ENCODE peak calls at places on chromosomes 11 and 22, in five cellular contexts. One of them, this sample, is unnamed.
A peak's percentile ranks its signal among the peaks of the same experiment; 100 is the strongest.

GRCh38 chr11:123235117-123235686 is 40.2 kb upstream of the CLMP start:
- DNase-seq in A549: peak; percentile 27
- DNase-seq in WERI-Rb-1: peak; percentile 49
- DNase-seq in breast epithelium: no peak
- DNase-seq in astrocyte of the spinal cord: no peak
- DNase-seq in this sample: peak; percentile 69

GRCh38 chr11:44950625-44951472 is at the start of gene TP53I11:
- DNase-seq in A549: peak; percentile 53
- DNase-seq in WERI-Rb-1: peak; percentile 92
- DNase-seq in breast epithelium: peak; percentile 54
- DNase-seq in astrocyte of the spinal cord: no peak
- DNase-seq in this sample: peak; percentile 36

GRCh38 chr11:119652907-119653659 is 75.9 kb downstream of the NECTIN1 start:
- DNase-seq in A549: no peak
- DNase-seq in WERI-Rb-1: no peak
- DNase-seq in breast epithelium: no peak
- DNase-seq in astrocyte of the spinal cord: no peak
- DNase-seq in this sample: no peak

GRCh38 chr11:103608566-103608965 is 427.9 kb upstream of the DDI1 start:
- DNase-seq in A549: no peak
- DNase-seq in WERI-Rb-1: no peak
- DNase-seq in breast epithelium: no peak
- DNase-seq in astrocyte of the spinal cord: peak; percentile 36
- DNase-seq in this sample: no peak

GRCh38 chr11:113351061-113351460 is 36.5 kb upstream of the ANKK1 start:
- DNase-seq in A549: no peak
- DNase-seq in WERI-Rb-1: no peak
- DNase-seq in breast epithelium: no peak
- DNase-seq in astrocyte of the spinal cord: no peak
- DNase-seq in this sample: no peak

GRCh38 chr22:23386245-23386631 is 193.9 kb downstream of the IGLL1 start:
- DNase-seq in A549: no peak
- DNase-seq in WERI-Rb-1: no peak
- DNase-seq in breast epithelium: no peak
- DNase-seq in astrocyte of the spinal cord: no peak
- DNase-seq in this sample: no peak

GRCh38 chr11:67262731-67263675 is 3.3 kb upstream of the GRK2 start:
- DNase-seq in A549: peak; percentile 98
- DNase-seq in WERI-Rb-1: peak; percentile 86
- DNase-seq in breast epithelium: peak; percentile 73
- DNase-seq in astrocyte of the spinal cord: peak; percentile 68
- DNase-seq in this sample: peak; percentile 91

GRCh38 chr11:82229346-82229745 is 504.3 kb downstream of the FAM181B start:
- DNase-seq in A549: no peak
- DNase-seq in WERI-Rb-1: no peak
- DNase-seq in breast epithelium: no peak
- DNase-seq in astrocyte of the spinal cord: peak; percentile 33
- DNase-seq in this sample: no peak

GRCh38 chr22:30301995-30302809 is 12.9 kb upstream of the CASTOR1 start:
- DNase-seq in A549: no peak
- DNase-seq in WERI-Rb-1: no peak
- DNase-seq in breast epithelium: peak; percentile 58
- DNase-seq in astrocyte of the spinal cord: peak; percentile 75
- DNase-seq in this sample: no peak

GRCh38 chr22:45980776-45981175 is 3.8 kb upstream of the WNT7B start:
- DNase-seq in A549: no peak
- DNase-seq in WERI-Rb-1: no peak
- DNase-seq in breast epithelium: no peak
- DNase-seq in astrocyte of the spinal cord: no peak
- DNase-seq in this sample: no peak

GRCh38 chr11:65112551-65113360 is 1.1 kb downstream of the TM7SF2 start:
- DNase-seq in A549: peak; percentile 64
- DNase-seq in WERI-Rb-1: peak; percentile 72
- DNase-seq in breast epithelium: no peak
- DNase-seq in astrocyte of the spinal cord: peak; percentile 33
- DNase-seq in this sample: peak; percentile 80

GRCh38 chr11:95512682-95513081 is 276.9 kb downstream of the FAM76B start:
- DNase-seq in A549: peak; percentile 7
- DNase-seq in WERI-Rb-1: no peak
- DNase-seq in breast epithelium: peak; percentile 68
- DNase-seq in astrocyte of the spinal cord: peak; percentile 83
- DNase-seq in this sample: no peak

GRCh38 chr22:30351226-30351625 is 5.5 kb downstream of the SF3A1 start:
- DNase-seq in A549: no peak
- DNase-seq in WERI-Rb-1: no peak
- DNase-seq in breast epithelium: no peak
- DNase-seq in astrocyte of the spinal cord: no peak
- DNase-seq in this sample: no peak

GRCh38 chr22:36340621-36341020 is 47.1 kb downstream of the MYH9 start:
- DNase-seq in A549: no peak
- DNase-seq in WERI-Rb-1: peak; percentile 19
- DNase-seq in breast epithelium: no peak
- DNase-seq in astrocyte of the spinal cord: no peak
- DNase-seq in this sample: no peak

GRCh38 chr11:61724437-61724836 is 28.0 kb upstream of the MYRF start:
- DNase-seq in A549: no peak
- DNase-seq in WERI-Rb-1: no peak
- DNase-seq in breast epithelium: no peak
- DNase-seq in astrocyte of the spinal cord: no peak
- DNase-seq in this sample: no peak

GRCh38 chr11:124285610-124286344 is 28.0 kb downstream of the OR8D1 start:
- DNase-seq in A549: no peak
- DNase-seq in WERI-Rb-1: no peak
- DNase-seq in breast epithelium: no peak
- DNase-seq in astrocyte of the spinal cord: peak; percentile 82
- DNase-seq in this sample: no peak

DNA sequence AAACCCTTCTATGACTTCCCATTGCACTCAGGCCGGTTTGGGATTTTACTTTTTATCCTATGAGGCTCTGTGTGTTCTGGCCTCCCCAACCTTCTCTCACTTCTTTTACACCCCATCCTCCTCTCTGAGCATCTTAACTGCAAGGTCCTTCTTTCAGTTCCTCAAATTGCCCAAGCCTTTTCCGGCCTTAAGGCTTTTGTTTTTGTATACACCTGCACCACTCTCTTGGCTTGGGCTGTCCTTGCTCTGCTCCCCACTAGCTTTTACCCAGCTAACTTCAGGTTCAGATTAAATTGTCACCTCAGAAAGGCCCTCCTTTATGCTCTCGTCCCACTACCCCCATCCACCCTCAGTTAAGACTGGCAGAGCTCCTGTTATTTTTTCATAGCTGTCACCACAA is 55.5 kb downstream of the FAM83F start:
- DNase-seq in A549: no peak
- DNase-seq in WERI-Rb-1: no peak
- DNase-seq in breast epithelium: no peak
- DNase-seq in astrocyte of the spinal cord: no peak
- DNase-seq in this sample: no peak
- H3K4me3 ChIP-seq in A549: no peak overlapping the region
- H3K4me3 ChIP-seq in WERI-Rb-1: no peak overlapping the region
- H3K4me3 ChIP-seq in breast epithelium: no peak overlapping the region
- H3K4me3 ChIP-seq in astrocyte of the spinal cord: no peak overlapping the region
- H3K4me3 ChIP-seq in this sample: no peak overlapping the region

DNA sequence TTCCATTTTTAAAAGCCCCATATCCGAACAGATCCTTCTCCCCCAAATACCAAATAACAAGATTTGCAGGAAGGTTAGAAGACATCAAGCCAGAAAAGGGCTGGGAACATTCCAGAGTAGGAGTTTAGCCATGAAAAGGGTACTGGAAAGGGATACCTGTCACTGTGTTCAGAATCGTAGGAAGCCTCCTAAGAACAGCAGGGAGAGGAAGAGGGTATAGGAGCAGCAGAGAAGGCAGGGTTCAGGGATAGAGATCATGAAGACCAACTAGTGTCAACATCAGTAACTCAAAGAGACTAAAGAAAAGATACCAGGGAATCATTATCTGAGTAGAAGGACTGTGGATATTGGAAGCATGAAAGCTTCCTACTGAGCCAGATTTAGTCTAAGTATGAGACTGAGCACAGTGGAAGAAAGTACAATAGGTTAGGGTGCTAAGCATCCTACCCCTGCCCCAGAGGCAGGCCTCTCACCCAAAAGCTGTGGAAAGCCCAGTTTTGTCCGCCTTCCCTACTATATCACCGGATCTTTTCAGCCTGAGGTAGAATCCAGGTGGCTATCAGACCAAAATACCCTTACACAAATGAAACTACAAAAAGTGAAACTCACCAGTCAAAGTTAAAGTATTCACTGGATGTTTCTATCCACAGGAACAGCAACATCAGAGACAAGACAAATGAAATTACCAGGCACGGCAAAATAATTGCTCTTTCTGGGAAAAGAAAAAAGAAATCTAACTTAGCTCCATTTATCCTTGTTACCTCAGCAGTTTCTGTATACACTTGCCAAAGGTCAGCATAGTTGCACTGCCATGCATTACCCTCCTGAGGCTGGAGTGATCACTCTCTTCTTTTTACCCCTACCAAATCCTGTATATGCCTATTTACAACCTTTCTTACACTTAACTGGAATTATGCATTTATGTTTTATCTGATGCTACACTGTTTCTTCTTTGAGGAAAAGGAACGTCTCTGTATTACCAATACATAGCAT is 16.7 kb downstream of the GDPD4 start:
- DNase-seq in A549: no peak
- DNase-seq in WERI-Rb-1: no peak
- DNase-seq in breast epithelium: no peak
- DNase-seq in astrocyte of the spinal cord: no peak
- DNase-seq in this sample: no peak
- H3K4me3 ChIP-seq in A549: no peak overlapping the region
- H3K4me3 ChIP-seq in WERI-Rb-1: no peak overlapping the region
- H3K4me3 ChIP-seq in breast epithelium: no peak overlapping the region
- H3K4me3 ChIP-seq in astrocyte of the spinal cord: no peak overlapping the region
- H3K4me3 ChIP-seq in this sample: no peak overlapping the region

GRCh38 chr11:118434553-118435232 is 1.6 kb upstream of the KMT2A start:
- DNase-seq in A549: no peak
- DNase-seq in WERI-Rb-1: peak; percentile 64
- DNase-seq in breast epithelium: no peak
- DNase-seq in astrocyte of the spinal cord: peak; percentile 36
- DNase-seq in this sample: peak; percentile 31

GRCh38 chr11:118435233-118435892 is 929 bp upstream of the KMT2A start:
- DNase-seq in A549: peak; percentile 29
- DNase-seq in WERI-Rb-1: peak; percentile 97
- DNase-seq in breast epithelium: no peak
- DNase-seq in astrocyte of the spinal cord: peak; percentile 52
- DNase-seq in this sample: peak; percentile 98

GRCh38 chr11:118437046-118437735 is 899 bp downstream of the KMT2A start:
- DNase-seq in A549: peak; percentile 28
- DNase-seq in WERI-Rb-1: peak; percentile 70
- DNase-seq in breast epithelium: peak; percentile 61
- DNase-seq in astrocyte of the spinal cord: peak; percentile 23
- DNase-seq in this sample: peak; percentile 40

GRCh38 chr11:118436639-118437045 is 350 bp downstream of the KMT2A start:
- DNase-seq in A549: no peak
- DNase-seq in WERI-Rb-1: peak; percentile 18
- DNase-seq in breast epithelium: no peak
- DNase-seq in astrocyte of the spinal cord: no peak
- DNase-seq in this sample: no peak

GRCh38 chr11:118435893-118436624 is at the start of gene KMT2A:
- DNase-seq in A549: peak; percentile 76
- DNase-seq in WERI-Rb-1: peak; percentile 99
- DNase-seq in breast epithelium: peak; percentile 96
- DNase-seq in astrocyte of the spinal cord: peak; percentile 99
- DNase-seq in this sample: peak; percentile 94
- H3K4me3 ChIP-seq in A549: peak within 1 kb of the TSS; percentile 95
- H3K4me3 ChIP-seq in WERI-Rb-1: peak within 1 kb of the TSS; percentile 95
- H3K4me3 ChIP-seq in breast epithelium: peak within 1 kb of the TSS; percentile 85
- H3K4me3 ChIP-seq in astrocyte of the spinal cord: peak within 1 kb of the TSS; percentile 90
- H3K4me3 ChIP-seq in this sample: peak within 1 kb of the TSS; percentile 80

GRCh38 chr11:11821899-11822298 is 19.9 kb upstream of the USP47 start:
- DNase-seq in A549: no peak
- DNase-seq in WERI-Rb-1: no peak
- DNase-seq in breast epithelium: no peak
- DNase-seq in astrocyte of the spinal cord: no peak
- DNase-seq in this sample: no peak

GRCh38 chr11:11817957-11818356 is 23.8 kb upstream of the USP47 start:
- DNase-seq in A549: no peak
- DNase-seq in WERI-Rb-1: no peak
- DNase-seq in breast epithelium: no peak
- DNase-seq in astrocyte of the spinal cord: no peak
- DNase-seq in this sample: no peak

GRCh38 chr11:11816511-11817319 is 25.1 kb upstream of the USP47 start:
- DNase-seq in A549: no peak
- DNase-seq in WERI-Rb-1: no peak
- DNase-seq in breast epithelium: no peak
- DNase-seq in astrocyte of the spinal cord: no peak
- DNase-seq in this sample: no peak

GRCh38 chr11:11814614-11815452 is 26.9 kb upstream of the USP47 start:
- DNase-seq in A549: no peak
- DNase-seq in WERI-Rb-1: no peak
- DNase-seq in breast epithelium: no peak
- DNase-seq in astrocyte of the spinal cord: no peak
- DNase-seq in this sample: no peak

GRCh38 chr11:11818529-11819121 is 23.1 kb upstream of the USP47 start:
- DNase-seq in A549: no peak
- DNase-seq in WERI-Rb-1: no peak
- DNase-seq in breast epithelium: no peak
- DNase-seq in astrocyte of the spinal cord: no peak
- DNase-seq in this sample: no peak
- H3K4me3 ChIP-seq in A549: no peak overlapping the region
- H3K4me3 ChIP-seq in WERI-Rb-1: no peak overlapping the region
- H3K4me3 ChIP-seq in breast epithelium: no peak overlapping the region
- H3K4me3 ChIP-seq in astrocyte of the spinal cord: no peak overlapping the region
- H3K4me3 ChIP-seq in this sample: no peak overlapping the region

GRCh38 chr11:111913997-111914396 is 1.5 kb downstream of the HSPB2 start:
- DNase-seq in A549: no peak
- DNase-seq in WERI-Rb-1: no peak
- DNase-seq in breast epithelium: peak; percentile 80
- DNase-seq in astrocyte of the spinal cord: peak; percentile 57
- DNase-seq in this sample: no peak
- H3K4me3 ChIP-seq in A549: no peak overlapping the region
- H3K4me3 ChIP-seq in WERI-Rb-1: no peak overlapping the region
- H3K4me3 ChIP-seq in breast epithelium: peak overlapping the region; percentile 63
- H3K4me3 ChIP-seq in astrocyte of the spinal cord: no peak overlapping the region
- H3K4me3 ChIP-seq in this sample: no peak overlapping the region

DNA sequence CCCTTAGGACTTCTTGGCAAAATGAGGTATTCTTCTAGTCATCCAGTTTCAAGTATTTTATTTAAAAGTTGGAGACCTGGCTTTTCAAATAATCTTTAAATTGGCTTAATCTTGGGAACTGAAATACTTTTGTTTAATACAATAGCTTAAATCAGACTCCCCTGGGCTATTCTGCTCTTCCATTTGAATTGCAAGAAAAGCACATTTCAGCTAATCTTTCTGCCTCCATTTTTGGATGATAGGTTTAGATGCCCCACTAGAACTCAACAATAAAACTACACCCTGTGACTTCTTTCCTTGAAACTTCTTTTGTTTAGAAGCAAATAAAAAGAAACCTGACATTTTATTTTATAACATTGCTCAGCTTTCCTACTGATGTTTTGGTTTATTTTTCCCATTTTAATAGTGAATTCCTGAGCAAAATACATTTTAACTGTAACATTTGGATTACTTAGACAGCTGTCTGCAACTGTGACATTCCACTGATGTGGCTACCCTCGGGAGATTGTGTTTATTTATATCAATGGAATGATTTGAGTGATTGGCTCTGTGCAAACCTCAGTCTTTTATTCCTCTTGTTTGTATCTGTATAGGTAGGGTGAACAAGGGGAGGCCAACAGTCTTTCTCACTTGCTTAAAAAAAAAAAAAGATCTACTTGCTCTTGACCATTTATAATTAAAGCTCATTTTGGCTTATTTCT is 1045.8 kb upstream of the CNTN5 start:
- DNase-seq in A549: no peak
- DNase-seq in WERI-Rb-1: no peak
- DNase-seq in breast epithelium: no peak
- DNase-seq in astrocyte of the spinal cord: no peak
- DNase-seq in this sample: no peak
- H3K4me3 ChIP-seq in A549: no peak overlapping the region
- H3K4me3 ChIP-seq in WERI-Rb-1: no peak overlapping the region
- H3K4me3 ChIP-seq in breast epithelium: no peak overlapping the region
- H3K4me3 ChIP-seq in astrocyte of the spinal cord: no peak overlapping the region
- H3K4me3 ChIP-seq in this sample: no peak overlapping the region

This sample was measured in HAP-1.